ENCODE peak calls at places on chromosome 2, in seven cellular contexts. N is suprapubic skin; S is fibroblast of lung; C is IMR-90; V is tibial artery; J is cardiac muscle cell; O is CD8-positive, alpha-beta T cell. W is an unnamed sample. For H3K9me3, the result is how much of the 10 kb centered on the place peaks cover.

GRCh38 chr2:74552914-74553811 is 579 bp downstream of the LOXL3 start:
- DNase-seq in N (no peak), S (no peak), C (no peak), V (no peak), J (peak), O (no peak), W (no peak)

GRCh38 chr2:233089851-233090250 is 29.7 kb downstream of the INPP5D start:
- DNase-seq in N (peak), S (no peak), C (no peak), V (no peak), J (no peak), O (no peak), W (no peak)

GRCh38 chr2:10995366-10995970 is 83.7 kb downstream of the KCNF1 start:
- DNase-seq in N (peak), S (no peak), C (no peak), V (no peak), J (no peak), O (no peak), W (no peak)

GRCh38 chr2:161952722-161953322 is 121.2 kb downstream of the DPP4 start:
- DNase-seq in N (no peak), S (no peak), C (no peak), V (no peak), J (no peak), O (no peak), W (no peak)

GRCh38 chr2:85541753-85542457 is 2.9 kb downstream of the MAT2A start:
- DNase-seq in N (peak), S (peak), C (no peak), V (no peak), J (no peak), O (no peak), W (no peak)

GRCh38 chr2:9199716-9200633 is 6.6 kb upstream of the ASAP2 start:
- DNase-seq in N (no peak), S (peak), C (peak), V (no peak), J (peak), O (no peak), W (no peak)

GRCh38 chr2:69013123-69013836 is at the start of gene ANTXR1:
- DNase-seq in N (peak), S (peak), C (peak), V (peak), J (peak), O (no peak), W (peak)

GRCh38 chr2:111226797-111227700 is 106.3 kb downstream of the BCL2L11 start:
- DNase-seq in N (no peak), S (peak), C (peak), V (no peak), J (peak), O (no peak), W (no peak)

GRCh38 chr2:148885209-148885608 is 10.2 kb downstream of the KIF5C start:
- DNase-seq in N (no peak), S (no peak), C (no peak), V (no peak), J (no peak), O (no peak), W (no peak)

GRCh38 chr2:218229851-218230250 is 12.9 kb downstream of the ARPC2 start:
- DNase-seq in N (no peak), S (no peak), C (no peak), V (no peak), J (peak), O (no peak), W (no peak)

GRCh38 chr2:177178797-177179196 is 33.8 kb upstream of the HNRNPA3 start:
- DNase-seq in N (no peak), S (no peak), C (no peak), V (no peak), J (no peak), O (no peak), W (no peak)

GRCh38 chr2:27720004-27720551 is 51.4 kb upstream of the MRPL33 start:
- DNase-seq in N (no peak), S (peak), C (peak), V (peak), J (peak), O (no peak), W (peak)

GRCh38 chr2:237427807-237428506 is 14.0 kb upstream of the COL6A3 start:
- DNase-seq in N (peak), S (no peak), C (no peak), V (no peak), J (no peak), O (peak), W (no peak)

GRCh38 chr2:133157141-133157540 is 411.1 kb downstream of the NCKAP5 start:
- DNase-seq in N (no peak), S (no peak), C (peak), V (no peak), J (no peak), O (no peak), W (no peak)

GRCh38 chr2:232496508-232497373 is 9.1 kb upstream of the ECEL1 start:
- DNase-seq in N (no peak), S (no peak), C (no peak), V (no peak), J (no peak), O (no peak), W (no peak)

GRCh38 chr2:225041871-225042799 is at the start of gene DOCK10:
- DNase-seq in N (no peak), S (peak), C (peak), V (no peak), J (peak), O (peak), W (peak)

GRCh38 chr2:144943986-144944385 is 424.1 kb upstream of the ZEB2 start:
- DNase-seq in N (no peak), S (peak), C (peak), V (no peak), J (peak), O (no peak), W (no peak)

GRCh38 chr2:11584530-11585056 is 50.7 kb downstream of the GREB1 start:
- DNase-seq in N (no peak), S (no peak), C (no peak), V (peak), J (no peak), O (no peak), W (no peak)

GRCh38 chr2:85132392-85132791 is 800 bp upstream of the TCF7L1 start:
- DNase-seq in N (no peak), S (no peak), C (peak), V (peak), J (peak), O (no peak), W (peak)

GRCh38 chr2:26479971-26480750 is 2.2 kb upstream of the OTOF start:
- DNase-seq in N (no peak), S (no peak), C (no peak), V (no peak), J (no peak), O (no peak), W (no peak)

DNA sequence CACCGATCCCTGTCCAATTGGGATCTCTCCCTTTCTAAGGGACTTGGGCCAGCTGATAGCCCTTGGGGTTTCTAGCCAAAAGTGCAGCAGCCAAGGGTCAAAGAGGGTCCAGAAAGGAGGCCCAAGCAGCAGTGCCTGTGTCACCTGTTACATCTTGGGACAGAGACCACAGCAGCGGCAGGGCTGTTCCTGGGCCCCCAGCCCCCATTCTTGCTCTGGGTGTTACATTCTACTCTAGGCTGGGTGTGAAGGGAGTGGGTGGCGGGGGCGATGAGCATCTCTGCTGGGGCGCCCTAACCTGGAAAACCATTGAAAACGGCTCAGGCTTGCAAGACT is 1.2 kb downstream of the PAX3 start:
- DNase-seq in N (no peak), S (no peak), C (no peak), V (no peak), J (no peak), O (no peak), W (no peak)
- H3K9me3 ChIP-seq in N (under half), S (under half), C (under half), V (under half), J (under half), O (under half), W (under half)

GRCh38 chr2:89811295-89811694 is 1119.8 kb downstream of the RPIA start:
- DNase-seq in N (no peak), S (no peak), C (no peak), V (no peak), J (no peak), O (no peak), W (no peak)
- H3K9me3 ChIP-seq in N (half or more), S (under half), C (under half), V (half or more), J (half or more), O (under half), W (under half)

GRCh38 chr2:24530796-24531195 is 39.7 kb downstream of the NCOA1 start:
- DNase-seq in N (no peak), S (no peak), C (no peak), V (no peak), J (no peak), O (no peak), W (no peak)
- H3K9me3 ChIP-seq in N (under half), S (under half), C (under half), V (under half), J (under half), O (under half), W (under half)

DNA sequence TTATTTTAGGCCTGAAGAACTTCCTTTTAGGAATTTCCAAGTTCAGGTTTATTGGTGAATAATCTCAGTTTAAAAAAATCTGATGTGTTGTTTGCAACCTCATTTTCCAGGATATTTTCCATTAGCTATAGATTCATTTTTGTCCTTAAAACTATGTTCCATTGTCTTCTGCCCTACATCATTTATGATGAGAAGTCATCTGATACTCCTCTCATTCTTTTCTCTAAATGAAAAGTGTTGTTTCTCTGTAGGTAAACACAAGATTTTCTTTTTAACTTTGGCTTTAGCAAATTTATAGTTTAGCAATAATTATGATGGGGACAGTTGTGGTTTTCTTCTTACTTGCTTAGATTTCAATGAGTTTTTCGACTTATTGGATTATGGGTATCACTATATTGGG is 427.3 kb downstream of the DCDC2C start:
- DNase-seq in N (no peak), S (no peak), C (no peak), V (no peak), J (no peak), O (no peak), W (no peak)
- H3K9me3 ChIP-seq in N (under half), S (under half), C (under half), V (under half), J (under half), O (under half), W (under half)

GRCh38 chr2:98859323-98859722 is 76.7 kb downstream of the CRACDL start:
- DNase-seq in N (no peak), S (no peak), C (no peak), V (no peak), J (no peak), O (no peak), W (no peak)
- H3K9me3 ChIP-seq in N (under half), S (under half), C (under half), V (under half), J (under half), O (under half), W (under half)

W was measured in uterus.